ENCODE peak calls at places on chromosome 21, in seven cellular contexts. D, T, Q, P, Y, F and O are unnamed samples.

GRCh38 chr21:33377221-33377620 is 26.0 kb upstream of the IFNGR2 start:
- DNase-seq in Q (no peak), F (no peak), D (no peak), T (no peak), Y (no peak), P (no peak), O (no peak)

GRCh38 chr21:33019885-33020557 is 5.7 kb upstream of the OLIG2 start:
- DNase-seq in F (no peak), P (no peak), T (no peak), Q (no peak), Y (no peak), D (no peak), O (no peak)

GRCh38 chr21:41783476-41784150 is 16.8 kb upstream of the RIPK4 start:
- DNase-seq in T (peak; percentile 85), F (no peak), P (no peak), D (no peak), Y (no peak), Q (peak; percentile 65), O (no peak)

GRCh38 chr21:42733037-42733632 is 79.7 kb downstream of the PDE9A start:
- DNase-seq in Y (no peak), T (no peak), P (no peak), F (no peak), Q (no peak), D (no peak), O (no peak)

GRCh38 chr21:17640821-17641220 is 28.1 kb upstream of the BTG3 start:
- DNase-seq in F (no peak), T (no peak), D (no peak), Y (no peak), Q (no peak), P (no peak), O (no peak)

GRCh38 chr21:43623588-43623987 is 35.7 kb downstream of the HSF2BP start:
- DNase-seq in Q (no peak), D (no peak), F (no peak), T (no peak), P (no peak), Y (no peak), O (no peak)

GRCh38 chr21:45170987-45171386 is 96.6 kb downstream of the ADARB1 start:
- DNase-seq in Q (no peak), D (no peak), T (no peak), F (no peak), Y (no peak), P (no peak), O (no peak)

GRCh38 chr21:38171723-38172344 is 85.0 kb upstream of the KCNJ15 start:
- DNase-seq in D (peak; percentile 77), T (no peak), F (no peak), P (peak; percentile 45), Q (peak; percentile 22), Y (peak; percentile 11), O (peak; percentile 38)

GRCh38 chr21:17607684-17608083 is 5.0 kb downstream of the BTG3 start:
- DNase-seq in F (no peak), P (no peak), D (no peak), Y (no peak), T (no peak), Q (no peak), O (no peak)

GRCh38 chr21:41659791-41660560 is 106.9 kb downstream of the RIPK4 start:
- DNase-seq in D (peak; percentile 81), P (peak; percentile 24), Q (no peak), T (no peak), Y (no peak), F (no peak), O (no peak)

DNA sequence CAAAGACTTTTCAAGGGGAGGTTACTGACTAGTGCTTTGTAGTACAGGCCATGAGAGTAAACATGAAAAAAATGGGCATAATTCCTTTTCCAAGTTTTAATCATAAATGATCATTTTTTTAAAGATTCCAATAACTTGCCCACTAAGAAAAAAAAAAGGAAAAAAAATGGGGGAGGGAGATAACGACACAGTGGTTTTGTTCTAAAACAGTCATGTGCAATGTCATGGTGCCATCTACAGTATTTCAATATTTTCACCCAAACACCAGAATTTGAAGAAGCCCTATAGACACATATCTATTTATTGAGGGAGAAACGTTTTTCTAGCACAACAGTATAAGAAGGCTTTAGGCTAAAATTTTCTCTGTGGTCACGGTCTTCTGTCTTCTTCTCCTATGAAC is 250.2 kb downstream of the LTN1 start:
- DNase-seq in T (no peak), Y (no peak), P (peak; percentile 76), F (no peak), D (peak; percentile 80), Q (no peak), O (no peak)
- TF ChIP-seq CTCF in T (no peak), Y (peak; percentile 47), P (peak; percentile 75), F (peak; percentile 32), D (peak; percentile 19), Q (no peak), O (no peak)

DNA sequence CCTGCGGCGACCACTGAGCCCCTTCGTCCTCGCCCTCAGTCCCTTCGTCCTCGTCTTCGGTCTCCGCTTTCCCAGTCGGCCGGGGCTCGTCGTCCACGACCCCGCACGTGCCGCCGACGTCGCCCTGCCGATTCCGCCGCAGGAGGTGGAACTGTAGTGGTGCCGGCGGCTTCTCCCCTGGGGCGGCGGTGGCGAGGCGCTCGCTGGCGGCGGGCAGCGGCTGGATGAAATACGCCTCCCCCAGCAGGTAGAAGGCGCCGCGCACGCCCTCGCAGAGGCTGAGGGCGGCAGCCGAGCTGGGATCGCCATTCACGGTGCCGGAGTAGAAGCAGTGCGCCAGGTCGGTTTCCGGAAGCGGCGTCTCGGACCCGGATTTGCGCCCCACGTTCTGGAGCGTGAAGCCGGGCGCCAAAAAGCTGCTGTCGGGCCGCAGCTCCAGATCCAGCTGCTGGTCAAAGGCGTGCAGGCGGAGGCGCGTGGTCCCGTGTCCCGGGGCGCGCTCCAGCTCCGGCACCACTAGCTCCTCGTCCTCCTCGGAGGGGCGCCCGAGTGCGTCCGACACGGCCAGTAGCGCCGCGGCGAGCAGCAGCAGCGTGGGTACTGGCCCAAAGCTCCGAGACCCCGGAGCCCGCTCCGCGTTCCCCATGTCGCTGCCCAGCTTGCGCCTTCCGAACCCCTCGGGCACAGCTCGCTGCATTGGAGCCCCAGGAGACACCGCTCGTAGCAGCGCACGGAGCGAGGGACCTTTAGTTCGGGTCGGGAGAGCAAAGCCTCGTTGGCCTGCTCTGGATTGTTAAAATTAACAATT is 747 bp downstream of the ADAMTS1 start:
- DNase-seq in T (no peak), Q (peak; percentile 49), Y (no peak), P (peak; percentile 22), D (peak; percentile 54), F (peak; percentile 73), O (peak; percentile 59)
- TF ChIP-seq CTCF in T (no peak), Q (no peak), Y (peak; percentile 28), P (no peak), D (no peak), F (peak; percentile 18), O (no peak)

DNA sequence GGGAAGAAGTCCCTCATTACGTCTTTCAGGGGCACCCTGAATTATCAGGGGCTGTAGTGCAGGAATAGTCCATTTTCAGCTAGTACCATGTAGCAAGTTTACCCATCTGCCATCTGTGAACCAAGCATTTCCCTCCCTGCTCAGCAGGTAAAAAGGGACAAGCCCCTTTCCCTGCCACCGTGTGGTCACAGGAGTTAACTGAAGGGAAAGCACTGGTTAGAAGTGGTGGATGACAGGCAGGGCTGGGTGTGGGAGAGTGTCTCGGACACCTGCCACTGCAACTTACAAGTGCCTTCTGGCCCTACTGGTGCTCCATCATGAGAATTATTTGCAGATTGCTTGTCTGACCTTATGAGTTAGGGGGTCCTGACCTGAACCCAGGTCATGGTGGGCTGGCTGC is 32.0 kb upstream of the IGSF5 start:
- DNase-seq in Q (no peak), T (no peak), P (no peak), F (no peak), D (no peak), Y (no peak), O (no peak)
- TF ChIP-seq CTCF in Q (no peak), T (no peak), P (no peak), F (no peak), D (no peak), Y (no peak), O (no peak)

DNA sequence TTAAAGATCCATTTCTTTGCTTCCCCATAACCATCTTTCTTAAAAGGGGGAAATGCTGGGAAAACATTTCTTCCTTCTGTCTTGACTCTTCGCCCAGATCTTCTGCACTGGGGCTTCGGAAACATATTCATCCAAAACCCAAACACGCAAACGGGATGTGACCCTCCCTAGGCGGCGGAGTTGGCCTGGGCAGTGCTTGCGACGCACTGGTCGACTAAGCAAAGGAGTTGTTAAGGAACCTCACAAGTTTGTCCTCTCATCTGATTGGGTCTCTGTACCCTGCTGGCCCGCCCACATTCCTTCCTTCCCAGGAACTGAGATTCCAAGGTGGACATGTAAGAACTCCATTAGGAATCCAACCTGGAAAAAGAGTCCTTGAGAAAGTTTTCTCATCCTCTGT is 2.5 kb downstream of the ADAMTS5 start:
- DNase-seq in D (no peak), T (peak; percentile 28), Y (no peak), F (peak; percentile 62), Q (peak; percentile 13), P (peak; percentile 15), O (no peak)
- TF ChIP-seq CTCF in D (no peak), T (no peak), Y (no peak), F (no peak), Q (no peak), P (no peak), O (no peak)